ENCODE peak calls at places on chromosomes 12 and 14, in five cellular contexts. C, N, X, D and L are unnamed samples.
A peak's percentile ranks its signal among the peaks of the same experiment; 100 is the strongest.

GRCh38 chr14:42683690-42684089 is 1077.0 kb downstream of the LRFN5 start:
- ATAC-seq in C (no peak), N (no peak), X (no peak), D (no peak), L (no peak)

GRCh38 chr12:69068431-69068830 is 135.5 kb upstream of the CPM start:
- ATAC-seq in C (peak; percentile 77), N (no peak), X (peak; percentile 84), D (peak; percentile 80), L (no peak)

GRCh38 chr14:23387916-23388882 is 11.4 kb downstream of the CMTM5 start:
- ATAC-seq in C (no peak), N (no peak), X (no peak), D (no peak), L (no peak)

GRCh38 chr14:76962303-76962660 is 66.2 kb downstream of the IRF2BPL start:
- ATAC-seq in C (no peak), N (peak; percentile 22), X (peak; percentile 3), D (peak; percentile 12), L (no peak)

GRCh38 chr12:84919271-84919670 is 6.7 kb upstream of the SLC6A15 start:
- ATAC-seq in C (no peak), N (no peak), X (no peak), D (no peak), L (no peak)

GRCh38 chr12:69240625-69240984 is 1.2 kb downstream of the CPSF6 start:
- ATAC-seq in C (no peak), N (no peak), X (no peak), D (no peak), L (no peak)

GRCh38 chr12:69501154-69501895 is 31.1 kb downstream of the FRS2 start:
- ATAC-seq in C (no peak), N (peak; percentile 90), X (no peak), D (no peak), L (no peak)

GRCh38 chr14:102574840-102575478 is 17.5 kb upstream of the RCOR1 start:
- ATAC-seq in C (no peak), N (no peak), X (no peak), D (peak; percentile 55), L (no peak)

GRCh38 chr14:83172363-83172762 is 1638.7 kb upstream of the SEL1L start:
- ATAC-seq in C (no peak), N (no peak), X (no peak), D (no peak), L (no peak)

GRCh38 chr12:12562016-12562483 is 613 bp downstream of the DUSP16 start:
- ATAC-seq in C (peak; percentile 1), N (peak; percentile 18), X (peak; percentile 1), D (peak; percentile 17), L (no peak)

GRCh38 chr14:63504628-63505027 is 38.5 kb downstream of the PPP2R5E start:
- ATAC-seq in C (no peak), N (no peak), X (no peak), D (no peak), L (no peak)

GRCh38 chr14:51395361-51395849 is 155.4 kb downstream of the TMX1 start:
- ATAC-seq in C (peak; percentile 56), N (peak; percentile 74), X (peak; percentile 38), D (no peak), L (peak; percentile 62)

GRCh38 chr14:67133595-67134441 is 55.4 kb upstream of the GARIN2 start:
- ATAC-seq in C (no peak), N (no peak), X (no peak), D (no peak), L (no peak)

GRCh38 chr12:51345681-51346080 is 798 bp downstream of the CELA1 start:
- ATAC-seq in C (no peak), N (no peak), X (no peak), D (no peak), L (no peak)

GRCh38 chr12:79522657-79523386 is 167.9 kb downstream of the PAWR start:
- ATAC-seq in C (no peak), N (no peak), X (no peak), D (no peak), L (peak; percentile 16)

GRCh38 chr12:112971248-112971647 is 7.1 kb upstream of the OAS2 start:
- ATAC-seq in C (peak; percentile 51), N (no peak), X (no peak), D (no peak), L (no peak)

GRCh38 chr12:107042801-107043200 is 50.5 kb downstream of the CRY1 start:
- ATAC-seq in C (no peak), N (no peak), X (peak; percentile 11), D (no peak), L (no peak)

GRCh38 chr14:59846595-59846994 is 24.0 kb downstream of the RTN1 start:
- ATAC-seq in C (no peak), N (no peak), X (no peak), D (no peak), L (no peak)

GRCh38 chr12:238736-239398 is 23.8 kb downstream of the SLC6A13 start:
- ATAC-seq in C (no peak), N (no peak), X (no peak), D (no peak), L (no peak)

GRCh38 chr12:106885546-106886249 is 70.0 kb upstream of the TMEM263 start:
- ATAC-seq in C (no peak), N (no peak), X (no peak), D (no peak), L (no peak)

GRCh38 chr12:13444076-13444475 is 247.6 kb downstream of the EMP1 start:
- ATAC-seq in C (no peak), N (no peak), X (peak; percentile 42), D (no peak), L (no peak)

GRCh38 chr12:51528852-51529545 is 62.0 kb upstream of the SCN8A start:
- ATAC-seq in C (no peak), N (no peak), X (no peak), D (no peak), L (no peak)

GRCh38 chr14:30657050-30657449 is 34.9 kb downstream of the SCFD1 start:
- ATAC-seq in C (no peak), N (peak; percentile 27), X (peak; percentile 21), D (no peak), L (no peak)

GRCh38 chr12:53994268-53994690 is 5.7 kb upstream of the HOXC9 start:
- ATAC-seq in C (no peak), N (peak; percentile 45), X (no peak), D (peak; percentile 35), L (peak; percentile 15)

GRCh38 chr12:132356686-132357622 is 27.6 kb upstream of the GALNT9 start:
- ATAC-seq in C (peak; percentile 17), N (no peak), X (peak; percentile 18), D (peak; percentile 98), L (peak; percentile 51)

GRCh38 chr12:94644141-94644575 is 6.2 kb downstream of the TMCC3 start:
- ATAC-seq in C (peak; percentile 63), N (peak; percentile 43), X (peak; percentile 74), D (no peak), L (peak; percentile 21)
- H3K4me3 ChIP-seq in C (peak overlapping the region; percentile 10), N (peak overlapping the region; percentile 48), X (peak overlapping the region; percentile 28), D (no peak overlapping the region), L (no peak overlapping the region)

GRCh38 chr14:64508215-64508776 is 3.7 kb downstream of the ZBTB1 start:
- ATAC-seq in C (no peak), N (no peak), X (no peak), D (no peak), L (no peak)

GRCh38 chr14:64504897-64505771 is 564 bp downstream of the ZBTB1 start:
- ATAC-seq in C (peak; percentile 68), N (peak; percentile 67), X (peak; percentile 74), D (peak; percentile 53), L (peak; percentile 60)

GRCh38 chr14:64509036-64509435 is 4.5 kb downstream of the ZBTB1 start:
- ATAC-seq in C (no peak), N (no peak), X (no peak), D (no peak), L (no peak)

GRCh38 chr14:64506751-64507150 is 2.2 kb downstream of the ZBTB1 start:
- ATAC-seq in C (no peak), N (no peak), X (no peak), D (no peak), L (no peak)

GRCh38 chr14:64507376-64508156 is 3.0 kb downstream of the ZBTB1 start:
- ATAC-seq in C (no peak), N (no peak), X (no peak), D (no peak), L (no peak)
- H3K4me3 ChIP-seq in C (no peak overlapping the region), N (peak overlapping the region; percentile 93), X (no peak overlapping the region), D (no peak overlapping the region), L (no peak overlapping the region)

GRCh38 chr12:118746960-118747359 is 234.4 kb upstream of the SRRM4 start:
- ATAC-seq in C (no peak), N (no peak), X (no peak), D (no peak), L (no peak)
- H3K4me3 ChIP-seq in C (no peak overlapping the region), N (no peak overlapping the region), X (no peak overlapping the region), D (no peak overlapping the region), L (no peak overlapping the region)

GRCh38 chr14:22168092-22168955 is 420.7 kb downstream of the DAD1 start:
- ATAC-seq in C (no peak), N (no peak), X (no peak), D (no peak), L (no peak)
- H3K4me3 ChIP-seq in C (no peak overlapping the region), N (no peak overlapping the region), X (no peak overlapping the region), D (no peak overlapping the region), L (no peak overlapping the region)